ENCODE peak calls at places on chromosomes 16 and 17, in seven cellular contexts. One of them, this sample, is unnamed. For H3K36me3, the result is how much of the 10 kb centered on the place peaks cover.

GRCh38 chr17:62901544-62901943 is 64.5 kb upstream of the TANC2 start:
- DNase-seq in GM23338: no peak
- DNase-seq in GM23248: no peak
- DNase-seq in HCT116: no peak
- DNase-seq in PC-3: no peak
- DNase-seq in MM.1S: no peak
- DNase-seq in hepatocyte: no peak
- DNase-seq in this sample: no peak

GRCh38 chr16:87416826-87417471 is 24.8 kb downstream of the MAP1LC3B start:
- DNase-seq in GM23338: no peak
- DNase-seq in GM23248: peak
- DNase-seq in hepatocyte: peak
- DNase-seq in PC-3: peak
- DNase-seq in HCT116: no peak
- DNase-seq in MM.1S: no peak
- DNase-seq in this sample: peak

GRCh38 chr17:29145289-29146058 is 34.7 kb downstream of the MYO18A start:
- DNase-seq in GM23338: peak
- DNase-seq in hepatocyte: peak
- DNase-seq in MM.1S: peak
- DNase-seq in GM23248: peak
- DNase-seq in PC-3: peak
- DNase-seq in HCT116: no peak
- DNase-seq in this sample: peak

GRCh38 chr17:38994026-38994425 is 26.8 kb upstream of the FBXO47 start:
- DNase-seq in PC-3: no peak
- DNase-seq in HCT116: no peak
- DNase-seq in hepatocyte: no peak
- DNase-seq in GM23248: no peak
- DNase-seq in GM23338: no peak
- DNase-seq in MM.1S: no peak
- DNase-seq in this sample: no peak

GRCh38 chr17:48478224-48479013 is 48.4 kb upstream of the SKAP1 start:
- DNase-seq in GM23338: no peak
- DNase-seq in MM.1S: peak
- DNase-seq in GM23248: peak
- DNase-seq in PC-3: no peak
- DNase-seq in HCT116: no peak
- DNase-seq in hepatocyte: no peak
- DNase-seq in this sample: no peak

GRCh38 chr16:84292032-84292431 is 2.6 kb upstream of the WFDC1 start:
- DNase-seq in GM23338: peak
- DNase-seq in GM23248: peak
- DNase-seq in hepatocyte: no peak
- DNase-seq in MM.1S: no peak
- DNase-seq in PC-3: no peak
- DNase-seq in HCT116: no peak
- DNase-seq in this sample: no peak

GRCh38 chr16:53131363-53132071 is 76.7 kb downstream of the CHD9 start:
- DNase-seq in MM.1S: peak
- DNase-seq in GM23338: peak
- DNase-seq in hepatocyte: peak
- DNase-seq in HCT116: no peak
- DNase-seq in PC-3: peak
- DNase-seq in GM23248: peak
- DNase-seq in this sample: no peak

GRCh38 chr17:46000757-46001156 is 1.7 kb downstream of the STH start:
- DNase-seq in MM.1S: no peak
- DNase-seq in hepatocyte: no peak
- DNase-seq in GM23338: no peak
- DNase-seq in HCT116: no peak
- DNase-seq in PC-3: no peak
- DNase-seq in GM23248: no peak
- DNase-seq in this sample: no peak

GRCh38 chr17:65711671-65712276 is 150.3 kb upstream of the AXIN2 start:
- DNase-seq in HCT116: no peak
- DNase-seq in GM23248: no peak
- DNase-seq in hepatocyte: no peak
- DNase-seq in MM.1S: peak
- DNase-seq in GM23338: no peak
- DNase-seq in PC-3: no peak
- DNase-seq in this sample: no peak

GRCh38 chr17:78577296-78577695 is at the start of gene DNAH17:
- DNase-seq in PC-3: no peak
- DNase-seq in MM.1S: no peak
- DNase-seq in GM23248: no peak
- DNase-seq in hepatocyte: no peak
- DNase-seq in GM23338: no peak
- DNase-seq in HCT116: no peak
- DNase-seq in this sample: no peak

GRCh38 chr17:6070895-6071511 is 824 bp downstream of the WSCD1 start:
- DNase-seq in GM23338: peak
- DNase-seq in hepatocyte: peak
- DNase-seq in GM23248: no peak
- DNase-seq in HCT116: no peak
- DNase-seq in MM.1S: peak
- DNase-seq in PC-3: peak
- DNase-seq in this sample: peak

GRCh38 chr17:39643271-39643670 is 6.3 kb downstream of the STARD3 start:
- DNase-seq in GM23248: peak
- DNase-seq in hepatocyte: no peak
- DNase-seq in HCT116: no peak
- DNase-seq in PC-3: no peak
- DNase-seq in MM.1S: no peak
- DNase-seq in GM23338: no peak
- DNase-seq in this sample: no peak

GRCh38 chr16:56047307-56048234 is 143.7 kb upstream of the GNAO1 start:
- DNase-seq in hepatocyte: no peak
- DNase-seq in PC-3: no peak
- DNase-seq in MM.1S: no peak
- DNase-seq in HCT116: no peak
- DNase-seq in GM23338: no peak
- DNase-seq in GM23248: no peak
- DNase-seq in this sample: peak

GRCh38 chr16:13042291-13042690 is 140.9 kb downstream of the SHISA9 start:
- DNase-seq in PC-3: no peak
- DNase-seq in HCT116: no peak
- DNase-seq in hepatocyte: no peak
- DNase-seq in MM.1S: no peak
- DNase-seq in GM23338: no peak
- DNase-seq in GM23248: no peak
- DNase-seq in this sample: no peak

GRCh38 chr17:48244121-48244711 is 136.7 kb downstream of the SNX11 start:
- DNase-seq in GM23338: no peak
- DNase-seq in GM23248: peak
- DNase-seq in hepatocyte: peak
- DNase-seq in HCT116: peak
- DNase-seq in MM.1S: peak
- DNase-seq in PC-3: peak
- DNase-seq in this sample: no peak

GRCh38 chr17:48925991-48926342 is 17.8 kb downstream of the UBE2Z start:
- DNase-seq in GM23338: no peak
- DNase-seq in hepatocyte: no peak
- DNase-seq in PC-3: no peak
- DNase-seq in MM.1S: no peak
- DNase-seq in GM23248: no peak
- DNase-seq in HCT116: no peak
- DNase-seq in this sample: no peak

GRCh38 chr16:29876578-29877249 is 13.7 kb upstream of the CDIPT start:
- DNase-seq in hepatocyte: no peak
- DNase-seq in MM.1S: no peak
- DNase-seq in GM23248: peak
- DNase-seq in GM23338: peak
- DNase-seq in PC-3: no peak
- DNase-seq in HCT116: no peak
- DNase-seq in this sample: peak
- TF ChIP-seq EZH2 in hepatocyte: peak
- TF ChIP-seq EZH2 in MM.1S: no peak
- TF ChIP-seq EZH2 in GM23248: no peak
- TF ChIP-seq EZH2 in GM23338: no peak
- TF ChIP-seq EZH2 in PC-3: no peak
- TF ChIP-seq EZH2 in HCT116: no peak
- TF ChIP-seq EZH2 in this sample: no peak

GRCh38 chr17:71667661-71668060 is 453.2 kb upstream of the SOX9 start:
- DNase-seq in hepatocyte: no peak
- DNase-seq in GM23248: peak
- DNase-seq in PC-3: no peak
- DNase-seq in MM.1S: no peak
- DNase-seq in HCT116: no peak
- DNase-seq in GM23338: no peak
- DNase-seq in this sample: no peak
- H3K36me3 ChIP-seq in hepatocyte: under half
- H3K36me3 ChIP-seq in GM23248: under half
- H3K36me3 ChIP-seq in PC-3: under half
- H3K36me3 ChIP-seq in MM.1S: under half
- H3K36me3 ChIP-seq in HCT116: under half
- H3K36me3 ChIP-seq in GM23338: under half
- H3K36me3 ChIP-seq in this sample: under half

DNA sequence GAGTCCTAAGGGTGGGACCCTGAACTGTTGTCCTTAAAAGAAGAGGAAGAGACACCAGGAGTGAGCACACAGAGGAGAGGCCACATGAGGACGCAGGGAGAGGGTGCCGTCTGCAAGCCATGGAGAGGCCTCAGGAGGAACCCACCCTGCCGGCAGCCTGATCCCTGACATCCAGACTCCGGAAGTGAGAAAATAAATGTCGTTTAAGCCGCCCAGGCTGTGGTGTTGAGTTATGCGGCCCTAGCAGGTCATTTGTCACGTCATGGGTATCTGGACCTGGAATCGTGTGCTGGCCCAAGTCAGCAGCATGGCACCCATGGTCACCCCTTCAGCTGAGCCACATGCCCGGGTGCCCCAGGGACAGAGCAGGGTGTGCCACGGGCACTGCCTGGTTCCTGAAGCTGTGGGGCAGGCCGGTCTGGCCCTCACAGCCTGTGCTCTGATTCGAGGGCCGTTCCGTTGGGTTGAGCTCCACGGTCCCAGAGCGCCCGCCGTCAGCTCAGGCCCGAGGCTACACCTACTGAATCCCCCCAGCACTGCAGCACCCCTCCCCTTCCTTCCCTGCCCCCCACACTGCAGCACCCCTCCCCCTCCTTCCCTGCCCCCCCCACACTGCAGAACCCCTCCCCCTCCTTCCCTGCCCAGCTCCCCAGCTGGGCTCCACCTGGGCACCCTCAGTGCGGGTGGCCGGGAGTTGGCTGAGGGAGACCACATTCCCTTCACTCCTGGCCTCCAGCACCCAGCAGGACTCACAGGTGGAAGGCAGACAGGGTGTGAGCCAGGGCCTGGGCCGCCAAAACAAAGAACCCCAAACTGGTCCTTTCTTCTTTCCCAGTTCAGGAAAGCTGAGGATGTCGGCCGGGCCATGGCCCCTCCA is 2.7 kb upstream of the CCDC57 start:
- DNase-seq in hepatocyte: peak
- DNase-seq in MM.1S: peak
- DNase-seq in HCT116: no peak
- DNase-seq in GM23338: peak
- DNase-seq in GM23248: peak
- DNase-seq in PC-3: no peak
- DNase-seq in this sample: no peak
- TF ChIP-seq EZH2phosphoT487 in hepatocyte: no peak
- TF ChIP-seq EZH2phosphoT487 in MM.1S: no peak
- TF ChIP-seq EZH2phosphoT487 in HCT116: no peak
- TF ChIP-seq EZH2phosphoT487 in GM23338: no peak
- TF ChIP-seq EZH2phosphoT487 in GM23248: no peak
- TF ChIP-seq EZH2phosphoT487 in PC-3: no peak
- TF ChIP-seq EZH2phosphoT487 in this sample: no peak

DNA sequence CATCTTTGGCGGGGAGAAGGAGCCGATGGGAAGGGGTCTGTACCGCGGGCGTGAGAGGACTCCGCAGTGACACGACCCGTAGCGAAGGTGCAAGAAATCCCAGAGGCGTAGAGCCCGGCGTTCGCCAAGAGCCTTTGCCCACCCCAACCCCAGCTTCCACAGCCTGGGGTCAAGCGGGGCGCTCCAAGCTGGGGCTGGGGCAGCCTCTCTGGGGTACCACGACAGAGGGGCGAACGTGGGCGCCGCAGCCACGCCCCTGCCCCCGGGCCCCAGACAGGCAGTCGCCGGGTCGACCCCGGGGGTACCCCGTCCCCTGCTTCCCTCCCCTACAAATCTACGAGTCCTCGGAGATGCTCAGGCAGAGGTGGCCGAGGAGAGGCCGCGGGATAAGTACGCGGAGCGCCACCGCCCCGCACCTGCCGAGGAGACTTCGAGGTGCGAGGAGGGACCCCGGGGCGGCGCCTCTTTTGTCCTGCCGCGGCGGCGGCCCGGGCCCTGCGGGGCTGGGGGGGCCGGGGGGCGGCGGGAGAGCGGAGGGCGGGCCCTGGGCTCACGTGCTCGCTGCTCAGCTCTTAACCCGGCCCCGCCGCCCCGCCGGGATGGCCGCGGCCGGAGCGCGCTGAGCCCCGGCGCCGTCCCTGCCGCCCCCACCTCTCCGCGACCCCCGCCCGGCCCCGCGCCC is at the start of gene ADAM11:
- DNase-seq in HCT116: no peak
- DNase-seq in GM23338: peak
- DNase-seq in hepatocyte: no peak
- DNase-seq in PC-3: no peak
- DNase-seq in GM23248: peak
- DNase-seq in MM.1S: no peak
- DNase-seq in this sample: peak
- TF ChIP-seq EZH2 in HCT116: no peak
- TF ChIP-seq EZH2 in GM23338: peak
- TF ChIP-seq EZH2 in hepatocyte: no peak
- TF ChIP-seq EZH2 in PC-3: no peak
- TF ChIP-seq EZH2 in GM23248: peak
- TF ChIP-seq EZH2 in MM.1S: no peak
- TF ChIP-seq EZH2 in this sample: no peak

DNA sequence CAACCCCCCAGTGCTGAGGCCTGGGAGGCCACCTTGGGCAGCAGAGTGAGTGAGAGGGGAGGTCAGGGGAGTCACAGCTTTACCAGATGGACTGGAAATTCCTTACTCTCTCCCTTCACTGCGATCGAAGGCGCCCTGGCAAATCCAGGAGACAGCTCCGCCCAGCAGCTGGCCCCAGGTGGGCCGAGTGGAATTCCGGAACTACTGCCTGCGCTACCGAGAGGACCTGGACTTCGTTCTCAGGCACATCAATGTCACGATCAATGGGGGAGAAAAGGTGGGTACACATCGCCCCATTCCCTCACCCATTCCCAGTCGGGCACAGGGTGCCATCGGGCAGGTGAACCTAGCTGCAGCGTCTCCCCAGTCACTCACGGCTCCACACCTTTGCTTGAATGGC is 91.6 kb downstream of the ABCC6 start:
- DNase-seq in MM.1S: no peak
- DNase-seq in HCT116: no peak
- DNase-seq in hepatocyte: no peak
- DNase-seq in GM23338: no peak
- DNase-seq in PC-3: no peak
- DNase-seq in GM23248: no peak
- DNase-seq in this sample: no peak
- H3K36me3 ChIP-seq in MM.1S: under half
- H3K36me3 ChIP-seq in HCT116: under half
- H3K36me3 ChIP-seq in hepatocyte: under half
- H3K36me3 ChIP-seq in GM23338: under half
- H3K36me3 ChIP-seq in PC-3: under half
- H3K36me3 ChIP-seq in GM23248: under half
- H3K36me3 ChIP-seq in this sample: under half

This sample was measured in neural progenitor cell.